ENCODE peak calls at places on chromosomes 11 and 22, in four cellular contexts. One of them, this sample, is unnamed.

GRCh38 chr22:20469110-20469855 is 26.3 kb downstream of the KLHL22 start:
- DNase-seq in neuronal stem cell: no peak
- DNase-seq in neural progenitor cell: no peak
- DNase-seq in GM23248: no peak
- DNase-seq in this sample: no peak

GRCh38 chr11:1043563-1044096 is 7.1 kb upstream of the MUC6 start:
- DNase-seq in neuronal stem cell: no peak
- DNase-seq in neural progenitor cell: no peak
- DNase-seq in GM23248: no peak
- DNase-seq in this sample: no peak

GRCh38 chr11:100560606-100561005 is 126.5 kb upstream of the ARHGAP42 start:
- DNase-seq in neuronal stem cell: no peak
- DNase-seq in neural progenitor cell: no peak
- DNase-seq in GM23248: no peak
- DNase-seq in this sample: no peak

GRCh38 chr11:79402912-79403311 is 37.9 kb downstream of the TENM4 start:
- DNase-seq in neuronal stem cell: no peak
- DNase-seq in neural progenitor cell: no peak
- DNase-seq in GM23248: no peak
- DNase-seq in this sample: no peak

GRCh38 chr11:14854057-14854456 is 38.0 kb downstream of the CYP2R1 start:
- DNase-seq in neuronal stem cell: no peak
- DNase-seq in neural progenitor cell: no peak
- DNase-seq in GM23248: no peak
- DNase-seq in this sample: no peak

GRCh38 chr22:47628477-47629272 is 866.2 kb downstream of the TBC1D22A start:
- DNase-seq in neuronal stem cell: no peak
- DNase-seq in neural progenitor cell: no peak
- DNase-seq in GM23248: no peak
- DNase-seq in this sample: no peak

GRCh38 chr11:1444321-1444720 is 42.3 kb downstream of the MOB2 start:
- DNase-seq in neuronal stem cell: no peak
- DNase-seq in neural progenitor cell: no peak
- DNase-seq in GM23248: no peak
- DNase-seq in this sample: no peak

GRCh38 chr22:49449811-49450386 is 377.8 kb downstream of the BRD1 start:
- DNase-seq in neuronal stem cell: no peak
- DNase-seq in neural progenitor cell: peak; percentile 60
- DNase-seq in GM23248: no peak
- DNase-seq in this sample: no peak

GRCh38 chr11:26950260-26950719 is 43.6 kb upstream of the FIBIN start:
- DNase-seq in neuronal stem cell: no peak
- DNase-seq in neural progenitor cell: no peak
- DNase-seq in GM23248: peak; percentile 81
- DNase-seq in this sample: peak; percentile 88

GRCh38 chr11:79087957-79088318 is 352.9 kb downstream of the TENM4 start:
- DNase-seq in neuronal stem cell: no peak
- DNase-seq in neural progenitor cell: no peak
- DNase-seq in GM23248: no peak
- DNase-seq in this sample: peak; percentile 29

GRCh38 chr22:19039796-19040580 is 82.2 kb downstream of the DGCR2 start:
- DNase-seq in neuronal stem cell: no peak
- DNase-seq in neural progenitor cell: no peak
- DNase-seq in GM23248: no peak
- DNase-seq in this sample: no peak

GRCh38 chr11:88064097-88064705 is 111.0 kb downstream of the RAB38 start:
- DNase-seq in neuronal stem cell: no peak
- DNase-seq in neural progenitor cell: no peak
- DNase-seq in GM23248: no peak
- DNase-seq in this sample: no peak

GRCh38 chr11:12754582-12755250 is 80.5 kb downstream of the TEAD1 start:
- DNase-seq in neuronal stem cell: no peak
- DNase-seq in neural progenitor cell: no peak
- DNase-seq in GM23248: no peak
- DNase-seq in this sample: no peak

GRCh38 chr22:17788528-17789378 is 14.5 kb upstream of the BID start:
- DNase-seq in neuronal stem cell: no peak
- DNase-seq in neural progenitor cell: no peak
- DNase-seq in GM23248: no peak
- DNase-seq in this sample: no peak

GRCh38 chr22:40491990-40492631 is 121.7 kb downstream of the SGSM3 start:
- DNase-seq in neuronal stem cell: no peak
- DNase-seq in neural progenitor cell: no peak
- DNase-seq in GM23248: peak; percentile 58
- DNase-seq in this sample: peak; percentile 45

GRCh38 chr11:74611369-74611861 is 19.0 kb downstream of the POLD3 start:
- DNase-seq in neuronal stem cell: no peak
- DNase-seq in neural progenitor cell: peak; percentile 15
- DNase-seq in GM23248: peak; percentile 85
- DNase-seq in this sample: peak; percentile 79

GRCh38 chr11:47616726-47617416 is 22.7 kb upstream of the C1QTNF4 start:
- DNase-seq in neuronal stem cell: no peak
- DNase-seq in neural progenitor cell: peak; percentile 60
- DNase-seq in GM23248: peak; percentile 87
- DNase-seq in this sample: peak; percentile 65

GRCh38 chr11:95877288-95877687 is 46.6 kb downstream of the MTMR2 start:
- DNase-seq in neuronal stem cell: no peak
- DNase-seq in neural progenitor cell: no peak
- DNase-seq in GM23248: peak; percentile 96
- DNase-seq in this sample: peak; percentile 100

GRCh38 chr11:84097186-84097585 is 811.0 kb upstream of the CCDC90B start:
- DNase-seq in neuronal stem cell: no peak
- DNase-seq in neural progenitor cell: no peak
- DNase-seq in GM23248: no peak
- DNase-seq in this sample: peak; percentile 17

GRCh38 chr22:25757686-25758085 is 15.7 kb downstream of the MYO18B start:
- DNase-seq in neuronal stem cell: no peak
- DNase-seq in neural progenitor cell: no peak
- DNase-seq in GM23248: no peak
- DNase-seq in this sample: no peak

GRCh38 chr11:119728226-119728626 is 774 bp downstream of the NECTIN1 start:
- DNase-seq in neuronal stem cell: peak; percentile 26
- DNase-seq in neural progenitor cell: peak; percentile 44
- DNase-seq in GM23248: peak; percentile 54
- DNase-seq in this sample: no peak

GRCh38 chr11:61281581-61282250 is 13.4 kb downstream of the VWCE start:
- DNase-seq in neuronal stem cell: peak; percentile 67
- DNase-seq in neural progenitor cell: peak; percentile 89
- DNase-seq in GM23248: peak; percentile 65
- DNase-seq in this sample: peak; percentile 24

GRCh38 chr11:37502202-37502601 is 904.2 kb upstream of the RAG2 start:
- DNase-seq in neuronal stem cell: no peak
- DNase-seq in neural progenitor cell: no peak
- DNase-seq in GM23248: no peak
- DNase-seq in this sample: peak; percentile 36

GRCh38 chr11:32390712-32391111 is 44.6 kb downstream of the WT1 start:
- DNase-seq in neuronal stem cell: no peak
- DNase-seq in neural progenitor cell: no peak
- DNase-seq in GM23248: no peak
- DNase-seq in this sample: no peak

GRCh38 chr22:37887610-37888378 is 18.3 kb upstream of the MICALL1 start:
- DNase-seq in neuronal stem cell: no peak
- DNase-seq in neural progenitor cell: peak; percentile 56
- DNase-seq in GM23248: peak; percentile 78
- DNase-seq in this sample: peak; percentile 93

GRCh38 chr11:47523491-47524199 is 29.3 kb downstream of the CELF1 start:
- DNase-seq in neuronal stem cell: no peak
- DNase-seq in neural progenitor cell: no peak
- DNase-seq in GM23248: peak; percentile 84
- DNase-seq in this sample: peak; percentile 83

GRCh38 chr11:45924927-45925326 is 2.5 kb downstream of the LARGE2 start:
- DNase-seq in neuronal stem cell: no peak
- DNase-seq in neural progenitor cell: peak; percentile 3
- DNase-seq in GM23248: no peak
- DNase-seq in this sample: no peak

GRCh38 chr11:36075053-36075452 is 131.2 kb downstream of the LDLRAD3 start:
- DNase-seq in neuronal stem cell: no peak
- DNase-seq in neural progenitor cell: no peak
- DNase-seq in GM23248: peak; percentile 82
- DNase-seq in this sample: peak; percentile 88

GRCh38 chr11:50088231-50088630 is 55.6 kb downstream of the OR4C45 start:
- DNase-seq in neuronal stem cell: no peak
- DNase-seq in neural progenitor cell: no peak
- DNase-seq in GM23248: no peak
- DNase-seq in this sample: no peak

GRCh38 chr22:25078591-25078990 is 121.1 kb upstream of the CRYBB3 start:
- DNase-seq in neuronal stem cell: no peak
- DNase-seq in neural progenitor cell: no peak
- DNase-seq in GM23248: no peak
- DNase-seq in this sample: peak; percentile 45

GRCh38 chr11:32792948-32793475 is 1.4 kb downstream of the CCDC73 start:
- DNase-seq in neuronal stem cell: peak; percentile 27
- DNase-seq in neural progenitor cell: peak; percentile 57
- DNase-seq in GM23248: peak; percentile 56
- DNase-seq in this sample: peak; percentile 42

DNA sequence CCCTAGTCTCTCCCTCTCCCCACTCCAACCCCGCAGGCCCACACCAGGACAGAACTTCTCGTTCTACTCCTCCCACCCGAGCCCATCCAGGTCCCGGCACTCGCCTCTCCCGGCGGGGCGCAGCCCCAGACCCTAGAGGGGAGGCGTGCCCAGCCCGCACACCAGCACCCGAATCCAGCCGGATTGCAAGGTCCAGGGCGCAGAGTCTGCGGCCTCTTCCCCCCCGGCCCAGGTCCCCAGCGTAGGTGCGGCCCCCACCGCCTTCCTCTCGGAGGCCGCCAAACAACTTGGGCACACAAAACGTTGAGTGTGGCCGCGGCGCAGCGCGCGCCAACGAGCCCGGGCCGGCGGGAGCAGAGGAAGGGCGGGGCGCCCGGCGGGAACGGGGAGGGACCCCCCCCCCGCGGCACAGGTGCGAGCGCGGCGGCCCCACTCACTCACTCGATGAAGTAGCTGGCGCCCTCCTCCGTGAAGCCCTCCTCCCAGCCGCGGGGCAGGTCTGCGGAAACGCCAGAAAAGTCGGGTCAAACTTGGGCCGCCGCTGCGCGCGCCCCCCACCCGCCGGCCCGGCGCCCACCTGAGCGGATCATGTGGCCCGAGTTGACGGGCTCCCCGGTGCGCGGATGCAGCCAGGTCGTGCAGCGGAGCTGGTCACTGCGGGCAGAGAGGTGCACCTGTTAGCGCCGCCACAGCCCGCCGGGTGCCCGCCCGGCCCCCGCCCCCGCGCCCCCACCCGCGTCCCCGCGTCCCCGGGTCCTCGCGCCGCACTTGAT is 480 bp downstream of the PLEKHA7 start:
- DNase-seq in neuronal stem cell: peak; percentile 3
- DNase-seq in neural progenitor cell: peak; percentile 62
- DNase-seq in GM23248: no peak
- DNase-seq in this sample: no peak
- H2AFZ ChIP-seq in neuronal stem cell: peak overlapping the region; percentile 100
- H2AFZ ChIP-seq in neural progenitor cell: peak overlapping the region; percentile 98
- H2AFZ ChIP-seq in GM23248: no peak overlapping the region
- H2AFZ ChIP-seq in this sample: no peak overlapping the region

GRCh38 chr11:112297248-112297866 is 36.7 kb upstream of the PLET1 start:
- DNase-seq in neuronal stem cell: no peak
- DNase-seq in neural progenitor cell: no peak
- DNase-seq in GM23248: no peak
- DNase-seq in this sample: no peak
- H2AFZ ChIP-seq in neuronal stem cell: peak overlapping the region; percentile 13
- H2AFZ ChIP-seq in neural progenitor cell: no peak overlapping the region
- H2AFZ ChIP-seq in GM23248: no peak overlapping the region
- H2AFZ ChIP-seq in this sample: no peak overlapping the region

DNA sequence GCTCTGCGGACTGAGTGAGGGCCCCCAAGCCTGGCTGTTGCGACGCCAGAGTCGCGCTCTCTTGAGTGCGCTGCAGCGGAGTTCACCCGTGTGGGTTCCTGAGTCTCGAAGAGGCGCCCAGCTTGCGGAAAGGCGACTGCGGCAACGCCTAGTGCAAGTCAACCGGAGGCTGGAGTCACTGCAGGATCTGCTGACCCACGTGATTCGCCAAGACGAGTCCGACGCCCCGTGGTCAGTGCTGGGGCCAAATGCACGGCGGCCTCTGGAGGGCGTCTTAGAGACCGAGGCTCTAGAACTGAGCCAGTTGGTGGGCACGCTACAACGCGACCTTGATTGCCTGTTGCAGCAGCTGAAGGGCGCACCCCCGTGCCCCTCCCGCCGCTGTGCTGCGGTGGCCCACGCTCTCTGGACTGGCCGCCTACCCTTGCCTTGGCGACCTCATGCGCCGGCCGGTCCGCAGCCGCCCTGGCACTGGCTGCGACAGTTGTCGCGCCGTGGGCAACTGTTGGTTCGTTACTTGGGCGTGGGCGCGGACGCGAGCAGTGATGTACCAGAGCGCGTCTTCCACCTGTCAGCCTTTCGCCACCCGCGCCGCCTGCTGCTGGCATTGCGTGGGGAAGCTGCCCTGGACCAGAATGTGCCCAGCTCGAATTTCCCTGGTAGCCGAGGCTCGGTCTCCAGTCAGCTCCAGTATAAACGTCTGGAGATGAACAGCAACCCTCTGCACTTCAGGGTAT is 32.6 kb downstream of the RRP8 start:
- DNase-seq in neuronal stem cell: no peak
- DNase-seq in neural progenitor cell: no peak
- DNase-seq in GM23248: no peak
- DNase-seq in this sample: no peak
- H2AFZ ChIP-seq in neuronal stem cell: no peak overlapping the region
- H2AFZ ChIP-seq in neural progenitor cell: no peak overlapping the region
- H2AFZ ChIP-seq in GM23248: no peak overlapping the region
- H2AFZ ChIP-seq in this sample: no peak overlapping the region

GRCh38 chr11:114678125-114679036 is at the start of gene NXPE2:
- DNase-seq in neuronal stem cell: no peak
- DNase-seq in neural progenitor cell: no peak
- DNase-seq in GM23248: peak; percentile 73
- DNase-seq in this sample: peak; percentile 86
- H2AFZ ChIP-seq in neuronal stem cell: no peak within 1 kb of the TSS
- H2AFZ ChIP-seq in neural progenitor cell: no peak within 1 kb of the TSS
- H2AFZ ChIP-seq in GM23248: no peak within 1 kb of the TSS
- H2AFZ ChIP-seq in this sample: no peak within 1 kb of the TSS

GRCh38 chr11:72775288-72776110 is 18.3 kb downstream of the STARD10 start:
- DNase-seq in neuronal stem cell: no peak
- DNase-seq in neural progenitor cell: no peak
- DNase-seq in GM23248: no peak
- DNase-seq in this sample: no peak

GRCh38 chr11:72772059-72772458 is 19.9 kb upstream of the ARAP1 start:
- DNase-seq in neuronal stem cell: no peak
- DNase-seq in neural progenitor cell: no peak
- DNase-seq in GM23248: no peak
- DNase-seq in this sample: no peak

GRCh38 chr11:72773291-72773690 is 20.6 kb downstream of the STARD10 start:
- DNase-seq in neuronal stem cell: no peak
- DNase-seq in neural progenitor cell: no peak
- DNase-seq in GM23248: peak; percentile 96
- DNase-seq in this sample: peak; percentile 92

GRCh38 chr11:72774499-72774898 is 19.3 kb downstream of the STARD10 start:
- DNase-seq in neuronal stem cell: no peak
- DNase-seq in neural progenitor cell: no peak
- DNase-seq in GM23248: no peak
- DNase-seq in this sample: no peak

DNA sequence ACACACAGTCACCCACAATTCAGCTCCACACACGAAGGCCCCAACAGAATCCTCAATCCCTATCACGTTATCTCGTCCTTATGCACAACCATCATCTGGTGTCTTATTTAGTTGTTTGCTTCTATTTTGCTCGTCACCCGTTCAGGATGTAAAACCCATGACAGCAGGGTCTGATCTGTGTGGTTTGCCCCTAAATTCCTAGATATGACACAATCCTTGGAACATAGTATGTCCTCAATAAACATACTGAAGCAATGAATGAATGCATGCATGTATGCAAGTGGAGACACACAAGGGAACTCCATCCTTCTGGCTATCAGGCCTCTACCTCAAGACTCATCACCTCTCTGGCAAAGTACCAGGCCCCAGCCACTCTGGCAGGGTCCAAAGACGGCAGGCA is 20.2 kb downstream of the STARD10 start:
- DNase-seq in neuronal stem cell: no peak
- DNase-seq in neural progenitor cell: no peak
- DNase-seq in GM23248: no peak
- DNase-seq in this sample: peak; percentile 39
- H2AFZ ChIP-seq in neuronal stem cell: peak overlapping the region; percentile 56
- H2AFZ ChIP-seq in neural progenitor cell: no peak overlapping the region
- H2AFZ ChIP-seq in GM23248: no peak overlapping the region
- H2AFZ ChIP-seq in this sample: no peak overlapping the region